ENCODE peak calls at places on chromosomes 1 and 21, in six cellular contexts. One of them, this sample, is unnamed.

GRCh38 chr1:206803221-206803730 is 31.0 kb upstream of the IL10 start:
- DNase-seq in psoas muscle: no peak
- DNase-seq in tibial nerve: no peak
- DNase-seq in GM06990: peak; percentile 81
- DNase-seq in tibial artery: no peak
- DNase-seq in cardiac muscle cell: no peak
- DNase-seq in this sample: no peak

GRCh38 chr21:41823166-41823565 is 56.0 kb downstream of the PRDM15 start:
- DNase-seq in psoas muscle: no peak
- DNase-seq in tibial nerve: no peak
- DNase-seq in GM06990: no peak
- DNase-seq in tibial artery: no peak
- DNase-seq in cardiac muscle cell: no peak
- DNase-seq in this sample: no peak

GRCh38 chr21:39208624-39209333 is 25.5 kb upstream of the PSMG1 start:
- DNase-seq in psoas muscle: no peak
- DNase-seq in tibial nerve: no peak
- DNase-seq in GM06990: no peak
- DNase-seq in tibial artery: no peak
- DNase-seq in cardiac muscle cell: no peak
- DNase-seq in this sample: no peak

GRCh38 chr1:96559707-96560588 is 161.6 kb upstream of the PTBP2 start:
- DNase-seq in psoas muscle: peak; percentile 63
- DNase-seq in tibial nerve: no peak
- DNase-seq in GM06990: no peak
- DNase-seq in tibial artery: peak; percentile 77
- DNase-seq in cardiac muscle cell: no peak
- DNase-seq in this sample: peak; percentile 30

GRCh38 chr1:163596541-163597258 is 274.9 kb downstream of the NUF2 start:
- DNase-seq in psoas muscle: no peak
- DNase-seq in tibial nerve: no peak
- DNase-seq in GM06990: no peak
- DNase-seq in tibial artery: no peak
- DNase-seq in cardiac muscle cell: no peak
- DNase-seq in this sample: no peak

GRCh38 chr1:176639136-176639535 is 176.2 kb downstream of the PAPPA2 start:
- DNase-seq in psoas muscle: no peak
- DNase-seq in tibial nerve: no peak
- DNase-seq in GM06990: no peak
- DNase-seq in tibial artery: no peak
- DNase-seq in cardiac muscle cell: no peak
- DNase-seq in this sample: no peak

GRCh38 chr1:211574705-211575104 is 4.3 kb downstream of the SLC30A1 start:
- DNase-seq in psoas muscle: no peak
- DNase-seq in tibial nerve: no peak
- DNase-seq in GM06990: no peak
- DNase-seq in tibial artery: no peak
- DNase-seq in cardiac muscle cell: no peak
- DNase-seq in this sample: no peak

GRCh38 chr1:195970209-195970608 is 638.0 kb downstream of the KCNT2 start:
- DNase-seq in psoas muscle: no peak
- DNase-seq in tibial nerve: no peak
- DNase-seq in GM06990: no peak
- DNase-seq in tibial artery: no peak
- DNase-seq in cardiac muscle cell: no peak
- DNase-seq in this sample: no peak

GRCh38 chr1:165434264-165434663 is 10.7 kb downstream of the RXRG start:
- DNase-seq in psoas muscle: no peak
- DNase-seq in tibial nerve: no peak
- DNase-seq in GM06990: no peak
- DNase-seq in tibial artery: no peak
- DNase-seq in cardiac muscle cell: peak; percentile 59
- DNase-seq in this sample: no peak

GRCh38 chr1:10901091-10901893 is 104.8 kb upstream of the CASZ1 start:
- DNase-seq in psoas muscle: peak; percentile 42
- DNase-seq in tibial nerve: no peak
- DNase-seq in GM06990: no peak
- DNase-seq in tibial artery: no peak
- DNase-seq in cardiac muscle cell: no peak
- DNase-seq in this sample: no peak

GRCh38 chr1:89149229-89149628 is 23.3 kb upstream of the GBP2 start:
- DNase-seq in psoas muscle: no peak
- DNase-seq in tibial nerve: no peak
- DNase-seq in GM06990: no peak
- DNase-seq in tibial artery: no peak
- DNase-seq in cardiac muscle cell: peak; percentile 64
- DNase-seq in this sample: no peak

GRCh38 chr1:32878183-32878582 is 7.5 kb upstream of the FNDC5 start:
- DNase-seq in psoas muscle: no peak
- DNase-seq in tibial nerve: no peak
- DNase-seq in GM06990: no peak
- DNase-seq in tibial artery: no peak
- DNase-seq in cardiac muscle cell: no peak
- DNase-seq in this sample: no peak

GRCh38 chr1:155379180-155379876 is 58.6 kb downstream of the RUSC1 start:
- DNase-seq in psoas muscle: no peak
- DNase-seq in tibial nerve: no peak
- DNase-seq in GM06990: no peak
- DNase-seq in tibial artery: no peak
- DNase-seq in cardiac muscle cell: peak; percentile 5
- DNase-seq in this sample: no peak

GRCh38 chr21:26070822-26071425 is 99.6 kb downstream of the APP start:
- DNase-seq in psoas muscle: no peak
- DNase-seq in tibial nerve: no peak
- DNase-seq in GM06990: peak; percentile 4
- DNase-seq in tibial artery: no peak
- DNase-seq in cardiac muscle cell: no peak
- DNase-seq in this sample: peak; percentile 14

GRCh38 chr1:1124508-1124785 is 8.6 kb upstream of the C1orf159 start:
- DNase-seq in psoas muscle: peak; percentile 44
- DNase-seq in tibial nerve: no peak
- DNase-seq in GM06990: no peak
- DNase-seq in tibial artery: no peak
- DNase-seq in cardiac muscle cell: no peak
- DNase-seq in this sample: no peak

GRCh38 chr1:150972417-150972940 is 2.2 kb downstream of the CERS2 start:
- DNase-seq in psoas muscle: no peak
- DNase-seq in tibial nerve: no peak
- DNase-seq in GM06990: no peak
- DNase-seq in tibial artery: no peak
- DNase-seq in cardiac muscle cell: no peak
- DNase-seq in this sample: no peak
- TF ChIP-seq CTCF in psoas muscle: no peak
- TF ChIP-seq CTCF in tibial nerve: no peak
- TF ChIP-seq CTCF in GM06990: peak; percentile 0
- TF ChIP-seq CTCF in tibial artery: no peak
- TF ChIP-seq CTCF in cardiac muscle cell: no peak
- TF ChIP-seq CTCF in this sample: no peak

GRCh38 chr1:207868769-207869721 is 41.9 kb downstream of the CD34 start:
- DNase-seq in psoas muscle: peak; percentile 86
- DNase-seq in tibial nerve: peak; percentile 65
- DNase-seq in GM06990: peak; percentile 87
- DNase-seq in tibial artery: peak; percentile 75
- DNase-seq in cardiac muscle cell: peak; percentile 84
- DNase-seq in this sample: no peak

GRCh38 chr1:207869859-207870258 is 41.1 kb downstream of the CD34 start:
- DNase-seq in psoas muscle: no peak
- DNase-seq in tibial nerve: no peak
- DNase-seq in GM06990: no peak
- DNase-seq in tibial artery: no peak
- DNase-seq in cardiac muscle cell: no peak
- DNase-seq in this sample: no peak

GRCh38 chr1:207868252-207868768 is 42.6 kb downstream of the CD34 start:
- DNase-seq in psoas muscle: peak; percentile 65
- DNase-seq in tibial nerve: peak; percentile 48
- DNase-seq in GM06990: peak; percentile 28
- DNase-seq in tibial artery: peak; percentile 53
- DNase-seq in cardiac muscle cell: no peak
- DNase-seq in this sample: no peak

GRCh38 chr1:207866471-207867135 is 44.3 kb downstream of the CD34 start:
- DNase-seq in psoas muscle: peak; percentile 60
- DNase-seq in tibial nerve: peak; percentile 55
- DNase-seq in GM06990: no peak
- DNase-seq in tibial artery: peak; percentile 89
- DNase-seq in cardiac muscle cell: no peak
- DNase-seq in this sample: no peak

DNA sequence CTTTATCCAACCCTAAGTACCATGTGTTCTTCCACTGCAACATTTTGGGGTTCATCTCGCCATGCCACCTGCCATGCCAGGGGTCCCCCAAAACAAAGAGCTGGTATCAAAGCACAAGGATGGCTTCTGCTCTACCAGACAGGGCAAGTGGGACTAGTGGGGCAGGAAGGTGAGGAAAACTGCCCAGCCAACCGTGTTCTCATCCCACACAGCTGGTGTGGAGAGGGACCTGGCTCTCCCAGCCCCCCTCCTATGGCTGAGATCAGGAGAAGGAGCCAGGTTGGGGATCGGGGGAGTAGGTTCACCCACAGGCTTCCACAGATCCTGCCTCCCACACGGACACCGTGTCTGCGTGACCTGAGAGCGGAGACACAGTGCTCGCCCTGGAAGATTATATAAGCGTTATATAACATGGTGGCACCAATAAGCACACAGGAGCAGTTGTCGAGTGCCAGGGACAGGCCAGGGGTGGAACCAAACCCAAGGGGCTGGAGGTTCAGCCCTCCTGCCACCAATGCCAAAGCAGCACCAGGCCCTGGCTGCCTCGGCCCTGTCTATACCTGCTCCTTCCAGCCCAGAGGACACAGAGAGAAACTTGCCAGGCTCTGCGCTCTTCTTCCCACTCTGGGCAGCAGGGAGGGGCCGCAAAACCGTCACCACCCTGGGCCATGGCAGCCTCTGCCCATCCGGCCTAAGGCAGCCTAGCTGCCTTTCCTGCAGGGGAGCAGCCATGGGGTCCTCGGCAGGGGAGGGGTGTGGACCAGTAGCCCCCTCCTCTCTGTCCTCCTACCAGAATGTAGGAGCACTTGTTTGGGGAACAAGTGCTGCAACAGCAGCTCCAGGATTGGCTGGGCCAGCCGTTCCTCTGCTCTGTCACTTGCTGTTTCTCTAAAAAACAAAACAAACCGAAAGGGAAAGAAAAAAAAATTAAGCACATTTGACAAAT is 43.5 kb downstream of the CD34 start:
- DNase-seq in psoas muscle: peak; percentile 67
- DNase-seq in tibial nerve: no peak
- DNase-seq in GM06990: no peak
- DNase-seq in tibial artery: peak; percentile 45
- DNase-seq in cardiac muscle cell: no peak
- DNase-seq in this sample: no peak
- H3K4me3 ChIP-seq in psoas muscle: peak overlapping the region; percentile 79
- H3K4me3 ChIP-seq in tibial nerve: peak overlapping the region; percentile 78
- H3K4me3 ChIP-seq in GM06990: peak overlapping the region; percentile 74
- H3K4me3 ChIP-seq in tibial artery: peak overlapping the region; percentile 91
- H3K4me3 ChIP-seq in cardiac muscle cell: no peak overlapping the region
- H3K4me3 ChIP-seq in this sample: peak overlapping the region; percentile 72

DNA sequence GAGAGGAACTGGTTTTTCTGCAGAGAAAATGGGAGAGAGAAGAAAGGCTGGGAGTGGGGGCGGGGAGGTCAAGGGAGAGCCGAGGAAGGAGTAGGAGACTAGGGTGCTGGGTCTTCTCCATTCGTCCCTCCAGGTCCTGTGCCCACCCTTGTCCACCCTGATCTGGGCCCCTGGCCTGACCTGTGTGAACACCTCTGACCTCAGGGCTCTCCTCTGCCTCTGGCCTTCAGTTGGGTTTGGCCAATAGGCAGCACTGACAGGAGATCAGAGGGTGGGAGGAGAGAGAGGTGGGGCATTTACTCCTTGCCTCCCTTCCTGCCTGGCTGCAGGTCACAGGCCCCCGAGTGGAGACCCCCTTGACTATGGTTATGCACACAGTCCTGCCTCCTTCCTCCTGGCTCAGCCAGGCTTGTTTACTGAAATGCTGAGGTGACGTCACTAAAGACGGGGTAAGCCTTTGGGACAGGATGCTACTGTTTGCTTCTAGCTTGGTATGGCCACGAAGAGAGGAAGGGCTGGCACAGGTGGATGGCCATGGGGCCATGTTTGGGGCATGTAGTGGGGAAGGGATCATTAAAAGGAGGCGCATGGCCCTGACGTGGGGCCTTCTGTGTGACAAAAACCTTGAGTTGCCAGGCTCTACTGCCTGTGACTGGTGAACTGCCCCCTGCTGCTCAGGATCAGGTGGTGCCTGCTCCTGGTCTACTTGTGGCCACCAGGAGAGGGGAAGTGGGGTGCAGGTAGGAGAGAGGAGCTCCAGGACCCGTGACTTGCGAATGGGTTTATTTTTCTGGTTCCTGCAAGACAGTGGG is 248.7 kb upstream of the CSF3R start:
- DNase-seq in psoas muscle: no peak
- DNase-seq in tibial nerve: no peak
- DNase-seq in GM06990: no peak
- DNase-seq in tibial artery: no peak
- DNase-seq in cardiac muscle cell: no peak
- DNase-seq in this sample: no peak
- TF ChIP-seq CTCF in psoas muscle: no peak
- TF ChIP-seq CTCF in tibial nerve: no peak
- TF ChIP-seq CTCF in GM06990: peak; percentile 48
- TF ChIP-seq CTCF in tibial artery: no peak
- TF ChIP-seq CTCF in cardiac muscle cell: no peak
- TF ChIP-seq CTCF in this sample: no peak

GRCh38 chr1:85490270-85490669 is 25.3 kb upstream of the DDAH1 start:
- DNase-seq in psoas muscle: no peak
- DNase-seq in tibial nerve: no peak
- DNase-seq in GM06990: no peak
- DNase-seq in tibial artery: no peak
- DNase-seq in cardiac muscle cell: no peak
- DNase-seq in this sample: no peak

GRCh38 chr1:85494957-85495266 is 30.0 kb upstream of the DDAH1 start:
- DNase-seq in psoas muscle: no peak
- DNase-seq in tibial nerve: no peak
- DNase-seq in GM06990: no peak
- DNase-seq in tibial artery: peak; percentile 23
- DNase-seq in cardiac muscle cell: peak; percentile 38
- DNase-seq in this sample: no peak

GRCh38 chr1:85496881-85497582 is 32.1 kb upstream of the DDAH1 start:
- DNase-seq in psoas muscle: no peak
- DNase-seq in tibial nerve: no peak
- DNase-seq in GM06990: no peak
- DNase-seq in tibial artery: no peak
- DNase-seq in cardiac muscle cell: no peak
- DNase-seq in this sample: no peak

GRCh38 chr1:85494074-85494956 is 29.4 kb upstream of the DDAH1 start:
- DNase-seq in psoas muscle: no peak
- DNase-seq in tibial nerve: no peak
- DNase-seq in GM06990: no peak
- DNase-seq in tibial artery: no peak
- DNase-seq in cardiac muscle cell: no peak
- DNase-seq in this sample: no peak

GRCh38 chr1:85495556-85495955 is 30.6 kb upstream of the DDAH1 start:
- DNase-seq in psoas muscle: peak; percentile 49
- DNase-seq in tibial nerve: no peak
- DNase-seq in GM06990: no peak
- DNase-seq in tibial artery: no peak
- DNase-seq in cardiac muscle cell: no peak
- DNase-seq in this sample: no peak
- H3K4me3 ChIP-seq in psoas muscle: no peak overlapping the region
- H3K4me3 ChIP-seq in tibial nerve: no peak overlapping the region
- H3K4me3 ChIP-seq in GM06990: no peak overlapping the region
- H3K4me3 ChIP-seq in tibial artery: no peak overlapping the region
- H3K4me3 ChIP-seq in cardiac muscle cell: no peak overlapping the region
- H3K4me3 ChIP-seq in this sample: no peak overlapping the region

This sample was measured in HFF-Myc.